ENCODE peak calls at places on chromosomes 12 and 14, in six cellular contexts. One of them, this sample, is unnamed.

GRCh38 chr12:93297032-93297431 is 80.7 kb upstream of the NUDT4 start:
- DNase-seq in WTC11: no peak
- DNase-seq in GM23338: no peak
- DNase-seq in HepG2: no peak
- DNase-seq in K562: no peak
- DNase-seq in GM12878: peak
- DNase-seq in this sample: no peak

GRCh38 chr12:25130741-25131188 is 64.2 kb downstream of the DNAI7 start:
- DNase-seq in HepG2: peak
- DNase-seq in GM12878: no peak
- DNase-seq in K562: peak
- DNase-seq in GM23338: peak
- DNase-seq in WTC11: no peak
- DNase-seq in this sample: no peak

GRCh38 chr14:74568896-74569295 is 43.1 kb downstream of the LTBP2 start:
- DNase-seq in GM23338: no peak
- DNase-seq in HepG2: no peak
- DNase-seq in K562: no peak
- DNase-seq in GM12878: no peak
- DNase-seq in WTC11: no peak
- DNase-seq in this sample: no peak

GRCh38 chr12:70962226-70962794 is 41.8 kb upstream of the PTPRR start:
- DNase-seq in GM23338: no peak
- DNase-seq in K562: no peak
- DNase-seq in HepG2: no peak
- DNase-seq in WTC11: no peak
- DNase-seq in GM12878: no peak
- DNase-seq in this sample: no peak

GRCh38 chr12:109475993-109476806 is 900 bp downstream of the KCTD10 start:
- DNase-seq in GM23338: peak
- DNase-seq in GM12878: no peak
- DNase-seq in WTC11: no peak
- DNase-seq in HepG2: no peak
- DNase-seq in K562: peak
- DNase-seq in this sample: no peak

GRCh38 chr14:39988939-39989338 is 556.7 kb upstream of the FBXO33 start:
- DNase-seq in GM12878: no peak
- DNase-seq in K562: peak
- DNase-seq in GM23338: peak
- DNase-seq in HepG2: peak
- DNase-seq in WTC11: no peak
- DNase-seq in this sample: no peak

GRCh38 chr14:94680498-94681288 is 68.5 kb downstream of the SERPINA3 start:
- DNase-seq in WTC11: no peak
- DNase-seq in GM23338: no peak
- DNase-seq in K562: no peak
- DNase-seq in GM12878: no peak
- DNase-seq in HepG2: peak
- DNase-seq in this sample: no peak

GRCh38 chr14:25371053-25371452 is 321.1 kb upstream of the STXBP6 start:
- DNase-seq in K562: no peak
- DNase-seq in HepG2: no peak
- DNase-seq in GM23338: no peak
- DNase-seq in GM12878: no peak
- DNase-seq in WTC11: no peak
- DNase-seq in this sample: no peak

GRCh38 chr12:132478433-132478803 is 11.5 kb upstream of the FBRSL1 start:
- DNase-seq in WTC11: no peak
- DNase-seq in GM12878: no peak
- DNase-seq in K562: no peak
- DNase-seq in HepG2: no peak
- DNase-seq in GM23338: no peak
- DNase-seq in this sample: no peak

GRCh38 chr14:99716091-99716849 is 32.2 kb downstream of the CYP46A1 start:
- DNase-seq in GM12878: no peak
- DNase-seq in HepG2: no peak
- DNase-seq in K562: no peak
- DNase-seq in WTC11: no peak
- DNase-seq in GM23338: no peak
- DNase-seq in this sample: no peak

GRCh38 chr14:32078030-32078793 is 1.1 kb downstream of the ARHGAP5 start:
- DNase-seq in HepG2: peak
- DNase-seq in GM23338: peak
- DNase-seq in GM12878: no peak
- DNase-seq in K562: peak
- DNase-seq in WTC11: no peak
- DNase-seq in this sample: no peak

GRCh38 chr14:64696355-64696844 is 7.8 kb upstream of the PLEKHG3 start:
- DNase-seq in HepG2: no peak
- DNase-seq in K562: no peak
- DNase-seq in GM23338: peak
- DNase-seq in WTC11: no peak
- DNase-seq in GM12878: no peak
- DNase-seq in this sample: no peak

GRCh38 chr14:23805761-23806160 is 147.8 kb upstream of the DHRS4 start:
- DNase-seq in GM23338: no peak
- DNase-seq in K562: no peak
- DNase-seq in HepG2: no peak
- DNase-seq in GM12878: no peak
- DNase-seq in WTC11: no peak
- DNase-seq in this sample: no peak

GRCh38 chr14:63770187-63770807 is 42.4 kb upstream of the SGPP1 start:
- DNase-seq in GM23338: peak
- DNase-seq in HepG2: peak
- DNase-seq in WTC11: no peak
- DNase-seq in K562: peak
- DNase-seq in GM12878: no peak
- DNase-seq in this sample: no peak

GRCh38 chr12:81333812-81334211 is 255.9 kb downstream of the ACSS3 start:
- DNase-seq in GM23338: no peak
- DNase-seq in WTC11: no peak
- DNase-seq in HepG2: no peak
- DNase-seq in GM12878: no peak
- DNase-seq in K562: no peak
- DNase-seq in this sample: no peak

GRCh38 chr12:26523708-26524150 is 309.3 kb downstream of the ITPR2 start:
- DNase-seq in GM23338: no peak
- DNase-seq in WTC11: no peak
- DNase-seq in GM12878: no peak
- DNase-seq in K562: no peak
- DNase-seq in HepG2: no peak
- DNase-seq in this sample: no peak

GRCh38 chr12:40338071-40338470 is 113.3 kb downstream of the LRRK2 start:
- DNase-seq in GM23338: no peak
- DNase-seq in GM12878: no peak
- DNase-seq in HepG2: no peak
- DNase-seq in WTC11: no peak
- DNase-seq in K562: no peak
- DNase-seq in this sample: no peak

GRCh38 chr14:81455344-81455743 is 55.2 kb upstream of the STON2 start:
- DNase-seq in GM12878: no peak
- DNase-seq in K562: no peak
- DNase-seq in WTC11: no peak
- DNase-seq in GM23338: no peak
- DNase-seq in HepG2: no peak
- DNase-seq in this sample: no peak

GRCh38 chr12:124774462-124775167 is 89.0 kb downstream of the SCARB1 start:
- DNase-seq in GM12878: peak
- DNase-seq in HepG2: no peak
- DNase-seq in K562: peak
- DNase-seq in GM23338: no peak
- DNase-seq in WTC11: no peak
- DNase-seq in this sample: no peak

GRCh38 chr14:91116913-91117588 is 3.2 kb downstream of the DGLUCY start:
- DNase-seq in GM23338: no peak
- DNase-seq in HepG2: no peak
- DNase-seq in GM12878: no peak
- DNase-seq in K562: peak
- DNase-seq in WTC11: no peak
- DNase-seq in this sample: no peak

GRCh38 chr12:89098390-89099102 is 253.8 kb downstream of the DUSP6 start:
- DNase-seq in WTC11: peak
- DNase-seq in K562: no peak
- DNase-seq in HepG2: no peak
- DNase-seq in GM12878: no peak
- DNase-seq in GM23338: peak
- DNase-seq in this sample: peak

GRCh38 chr14:100784523-100785337 is 41.2 kb upstream of the MEG3 start:
- DNase-seq in K562: no peak
- DNase-seq in GM12878: no peak
- DNase-seq in HepG2: no peak
- DNase-seq in GM23338: no peak
- DNase-seq in WTC11: no peak
- DNase-seq in this sample: no peak

GRCh38 chr14:64035143-64035542 is 182.3 kb downstream of the SYNE2 start:
- DNase-seq in GM23338: no peak
- DNase-seq in GM12878: no peak
- DNase-seq in WTC11: no peak
- DNase-seq in HepG2: no peak
- DNase-seq in K562: no peak
- DNase-seq in this sample: no peak

GRCh38 chr12:106766393-106766826 is 8.1 kb upstream of the RIC8B start:
- DNase-seq in GM23338: no peak
- DNase-seq in K562: peak
- DNase-seq in HepG2: no peak
- DNase-seq in GM12878: no peak
- DNase-seq in WTC11: no peak
- DNase-seq in this sample: no peak

GRCh38 chr12:50055831-50056628 is 1.4 kb upstream of the ASIC1 start:
- DNase-seq in HepG2: peak
- DNase-seq in GM23338: peak
- DNase-seq in GM12878: no peak
- DNase-seq in K562: peak
- DNase-seq in WTC11: peak
- DNase-seq in this sample: no peak
- TF ChIP-seq CREB1 in HepG2: no peak
- TF ChIP-seq CREB1 in GM23338: no peak
- TF ChIP-seq CREB1 in GM12878: no peak
- TF ChIP-seq CREB1 in K562: no peak
- TF ChIP-seq CREB1 in WTC11: no peak
- TF ChIP-seq CREB1 in this sample: no peak

GRCh38 chr14:35991356-35991755 is 165.2 kb downstream of the BRMS1L start:
- DNase-seq in GM23338: no peak
- DNase-seq in HepG2: no peak
- DNase-seq in WTC11: no peak
- DNase-seq in K562: no peak
- DNase-seq in GM12878: no peak
- DNase-seq in this sample: no peak
- TF ChIP-seq CREB1 in GM23338: no peak
- TF ChIP-seq CREB1 in HepG2: no peak
- TF ChIP-seq CREB1 in WTC11: no peak
- TF ChIP-seq CREB1 in K562: no peak
- TF ChIP-seq CREB1 in GM12878: no peak
- TF ChIP-seq CREB1 in this sample: no peak

GRCh38 chr14:71582705-71583104 is 349.5 kb upstream of the RGS6 start:
- DNase-seq in GM12878: no peak
- DNase-seq in WTC11: no peak
- DNase-seq in GM23338: no peak
- DNase-seq in K562: no peak
- DNase-seq in HepG2: no peak
- DNase-seq in this sample: no peak
- TF ChIP-seq CREB1 in GM12878: no peak
- TF ChIP-seq CREB1 in WTC11: no peak
- TF ChIP-seq CREB1 in GM23338: no peak
- TF ChIP-seq CREB1 in K562: no peak
- TF ChIP-seq CREB1 in HepG2: no peak
- TF ChIP-seq CREB1 in this sample: no peak

GRCh38 chr12:111596985-111597730 is 2.0 kb downstream of the ATXN2 start:
- DNase-seq in GM23338: peak
- DNase-seq in HepG2: peak
- DNase-seq in K562: peak
- DNase-seq in GM12878: no peak
- DNase-seq in WTC11: peak
- DNase-seq in this sample: no peak
- TF ChIP-seq CREB1 in GM23338: no peak
- TF ChIP-seq CREB1 in HepG2: no peak
- TF ChIP-seq CREB1 in K562: no peak
- TF ChIP-seq CREB1 in GM12878: no peak
- TF ChIP-seq CREB1 in WTC11: no peak
- TF ChIP-seq CREB1 in this sample: no peak

DNA sequence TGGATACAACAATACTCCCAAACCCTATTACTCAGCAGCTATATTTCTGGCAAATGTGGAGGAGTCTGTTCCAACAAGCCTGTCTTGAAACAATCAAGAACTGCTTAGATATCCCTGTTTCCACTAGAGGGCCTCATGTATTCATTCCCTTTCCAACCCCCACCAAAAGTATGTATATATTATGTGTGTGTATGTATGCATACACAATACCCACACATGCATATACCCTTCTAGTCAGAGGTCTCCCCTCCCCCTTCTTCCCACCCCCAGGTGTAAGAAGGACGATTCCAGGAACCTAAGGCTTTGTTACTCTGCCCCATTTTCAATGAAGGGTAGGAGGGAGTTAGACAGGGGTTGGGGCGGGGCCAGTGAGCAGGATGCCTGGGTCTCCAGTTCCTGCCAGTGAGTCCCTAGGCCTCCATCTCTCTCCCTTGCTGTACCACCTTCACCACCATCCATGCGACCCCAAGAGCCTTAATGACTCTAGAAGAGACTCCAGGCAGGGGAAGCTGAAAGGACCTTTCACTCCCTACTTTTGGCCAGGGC is at the start of gene DGKA:
- DNase-seq in HepG2: peak
- DNase-seq in GM12878: peak
- DNase-seq in GM23338: peak
- DNase-seq in K562: peak
- DNase-seq in WTC11: peak
- DNase-seq in this sample: no peak
- TF ChIP-seq CREB1 in HepG2: no peak
- TF ChIP-seq CREB1 in GM12878: peak
- TF ChIP-seq CREB1 in GM23338: peak
- TF ChIP-seq CREB1 in K562: no peak
- TF ChIP-seq CREB1 in WTC11: no peak
- TF ChIP-seq CREB1 in this sample: no peak

GRCh38 chr14:20671597-20672283 is 12.6 kb upstream of the RNASE4 start:
- DNase-seq in GM23338: no peak
- DNase-seq in GM12878: no peak
- DNase-seq in WTC11: no peak
- DNase-seq in HepG2: peak
- DNase-seq in K562: peak
- DNase-seq in this sample: no peak

GRCh38 chr14:20662968-20663731 is 21.2 kb upstream of the RNASE4 start:
- DNase-seq in GM12878: peak
- DNase-seq in K562: peak
- DNase-seq in GM23338: peak
- DNase-seq in WTC11: peak
- DNase-seq in HepG2: peak
- DNase-seq in this sample: peak

GRCh38 chr14:20668969-20669368 is 15.4 kb upstream of the RNASE4 start:
- DNase-seq in K562: peak
- DNase-seq in HepG2: no peak
- DNase-seq in WTC11: no peak
- DNase-seq in GM23338: no peak
- DNase-seq in GM12878: no peak
- DNase-seq in this sample: no peak

DNA sequence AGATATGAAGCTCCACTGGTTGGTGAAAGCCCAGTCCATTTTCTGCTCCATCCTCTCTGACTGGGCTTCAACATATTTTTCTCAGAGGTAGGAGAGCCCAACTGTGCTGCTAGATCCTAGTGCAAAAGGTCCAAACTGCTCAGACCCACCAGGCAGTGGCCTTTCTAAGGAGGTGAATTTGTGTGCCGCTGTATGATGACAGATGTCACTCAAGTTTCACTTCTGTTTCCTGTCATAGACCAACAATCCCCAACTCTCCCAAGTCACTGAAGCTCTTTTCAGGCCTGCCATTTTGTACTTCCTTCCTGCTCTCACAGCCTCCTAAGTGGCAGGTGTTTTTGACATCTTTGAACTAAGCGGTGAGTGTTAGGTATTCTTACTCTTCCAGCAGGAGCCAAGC is 16.4 kb upstream of the RNASE4 start:
- DNase-seq in GM12878: peak
- DNase-seq in WTC11: no peak
- DNase-seq in HepG2: no peak
- DNase-seq in GM23338: no peak
- DNase-seq in K562: no peak
- DNase-seq in this sample: no peak
- TF ChIP-seq CREB1 in GM12878: no peak
- TF ChIP-seq CREB1 in WTC11: no peak
- TF ChIP-seq CREB1 in HepG2: no peak
- TF ChIP-seq CREB1 in GM23338: no peak
- TF ChIP-seq CREB1 in K562: no peak
- TF ChIP-seq CREB1 in this sample: no peak